ENCODE peak calls at places on chromosomes 2 and 18, in four cellular contexts. One of them, this sample, is unnamed.

GRCh38 chr2:6352247-6352646 is 513.5 kb downstream of the CMPK2 start:
- DNase-seq in left ventricle myocardium inferior: no peak
- DNase-seq in CD8-positive, alpha-beta T cell: no peak
- DNase-seq in ovary: no peak
- DNase-seq in this sample: no peak

GRCh38 chr2:190320696-190321095 is 1.1 kb upstream of the HIBCH start:
- DNase-seq in left ventricle myocardium inferior: no peak
- DNase-seq in CD8-positive, alpha-beta T cell: no peak
- DNase-seq in ovary: no peak
- DNase-seq in this sample: no peak

GRCh38 chr18:70276416-70277145 is 12.3 kb upstream of the SOCS6 start:
- DNase-seq in left ventricle myocardium inferior: no peak
- DNase-seq in CD8-positive, alpha-beta T cell: no peak
- DNase-seq in ovary: no peak
- DNase-seq in this sample: no peak

GRCh38 chr2:23630111-23630480 is 245.1 kb downstream of the KLHL29 start:
- DNase-seq in left ventricle myocardium inferior: no peak
- DNase-seq in CD8-positive, alpha-beta T cell: no peak
- DNase-seq in ovary: no peak
- DNase-seq in this sample: no peak

GRCh38 chr18:61731693-61732376 is 161.0 kb downstream of the RNF152 start:
- DNase-seq in left ventricle myocardium inferior: no peak
- DNase-seq in CD8-positive, alpha-beta T cell: no peak
- DNase-seq in ovary: no peak
- DNase-seq in this sample: no peak

GRCh38 chr2:26847663-26848335 is at the start of gene DPYSL5:
- DNase-seq in left ventricle myocardium inferior: no peak
- DNase-seq in CD8-positive, alpha-beta T cell: no peak
- DNase-seq in ovary: peak; percentile 40
- DNase-seq in this sample: peak; percentile 14

GRCh38 chr18:74063023-74063422 is 84.6 kb downstream of the FBXO15 start:
- DNase-seq in left ventricle myocardium inferior: no peak
- DNase-seq in CD8-positive, alpha-beta T cell: no peak
- DNase-seq in ovary: no peak
- DNase-seq in this sample: no peak

GRCh38 chr2:235608200-235608591 is 114.4 kb downstream of the AGAP1 start:
- DNase-seq in left ventricle myocardium inferior: no peak
- DNase-seq in CD8-positive, alpha-beta T cell: no peak
- DNase-seq in ovary: no peak
- DNase-seq in this sample: no peak

GRCh38 chr2:88177556-88177955 is 7.4 kb downstream of the THNSL2 start:
- DNase-seq in left ventricle myocardium inferior: no peak
- DNase-seq in CD8-positive, alpha-beta T cell: no peak
- DNase-seq in ovary: no peak
- DNase-seq in this sample: no peak

GRCh38 chr2:168538534-168538933 is 82.5 kb downstream of the CERS6 start:
- DNase-seq in left ventricle myocardium inferior: no peak
- DNase-seq in CD8-positive, alpha-beta T cell: no peak
- DNase-seq in ovary: no peak
- DNase-seq in this sample: no peak

GRCh38 chr2:168539945-168540344 is 83.9 kb downstream of the CERS6 start:
- DNase-seq in left ventricle myocardium inferior: no peak
- DNase-seq in CD8-positive, alpha-beta T cell: no peak
- DNase-seq in ovary: no peak
- DNase-seq in this sample: no peak

GRCh38 chr2:168534926-168535325 is 78.9 kb downstream of the CERS6 start:
- DNase-seq in left ventricle myocardium inferior: no peak
- DNase-seq in CD8-positive, alpha-beta T cell: no peak
- DNase-seq in ovary: no peak
- DNase-seq in this sample: no peak

GRCh38 chr2:168538133-168538532 is 82.1 kb downstream of the CERS6 start:
- DNase-seq in left ventricle myocardium inferior: no peak
- DNase-seq in CD8-positive, alpha-beta T cell: no peak
- DNase-seq in ovary: no peak
- DNase-seq in this sample: no peak

GRCh38 chr2:168536925-168537466 is 80.9 kb downstream of the CERS6 start:
- DNase-seq in left ventricle myocardium inferior: no peak
- DNase-seq in CD8-positive, alpha-beta T cell: no peak
- DNase-seq in ovary: no peak
- DNase-seq in this sample: no peak
- H3K9me3 ChIP-seq in left ventricle myocardium inferior: peaks cover 16% of the 10 kb centered on the region
- H3K9me3 ChIP-seq in CD8-positive, alpha-beta T cell: peaks cover 4% of the 10 kb centered on the region
- H3K9me3 ChIP-seq in ovary: no peaks in the 10 kb centered on the region
- H3K9me3 ChIP-seq in this sample: no peaks in the 10 kb centered on the region

GRCh38 chr2:201320701-201321100 is 36.4 kb downstream of the FLACC1 start:
- DNase-seq in left ventricle myocardium inferior: no peak
- DNase-seq in CD8-positive, alpha-beta T cell: no peak
- DNase-seq in ovary: no peak
- DNase-seq in this sample: no peak
- H3K9me3 ChIP-seq in left ventricle myocardium inferior: peaks cover 49% of the 10 kb centered on the region
- H3K9me3 ChIP-seq in CD8-positive, alpha-beta T cell: no peaks in the 10 kb centered on the region
- H3K9me3 ChIP-seq in ovary: no peaks in the 10 kb centered on the region
- H3K9me3 ChIP-seq in this sample: peaks cover 3% of the 10 kb centered on the region

GRCh38 chr18:12500986-12501385 is 93.3 kb downstream of the PRELID3A start:
- DNase-seq in left ventricle myocardium inferior: no peak
- DNase-seq in CD8-positive, alpha-beta T cell: no peak
- DNase-seq in ovary: no peak
- DNase-seq in this sample: no peak

GRCh38 chr18:12492907-12493306 is 85.2 kb downstream of the PRELID3A start:
- DNase-seq in left ventricle myocardium inferior: no peak
- DNase-seq in CD8-positive, alpha-beta T cell: no peak
- DNase-seq in ovary: no peak
- DNase-seq in this sample: no peak

GRCh38 chr18:12497296-12497695 is 89.6 kb downstream of the PRELID3A start:
- DNase-seq in left ventricle myocardium inferior: no peak
- DNase-seq in CD8-positive, alpha-beta T cell: no peak
- DNase-seq in ovary: no peak
- DNase-seq in this sample: no peak

GRCh38 chr18:12497839-12498238 is 90.1 kb downstream of the PRELID3A start:
- DNase-seq in left ventricle myocardium inferior: no peak
- DNase-seq in CD8-positive, alpha-beta T cell: no peak
- DNase-seq in ovary: no peak
- DNase-seq in this sample: no peak
- H3K9me3 ChIP-seq in left ventricle myocardium inferior: no peaks in the 10 kb centered on the region
- H3K9me3 ChIP-seq in CD8-positive, alpha-beta T cell: no peaks in the 10 kb centered on the region
- H3K9me3 ChIP-seq in ovary: no peaks in the 10 kb centered on the region
- H3K9me3 ChIP-seq in this sample: no peaks in the 10 kb centered on the region

DNA sequence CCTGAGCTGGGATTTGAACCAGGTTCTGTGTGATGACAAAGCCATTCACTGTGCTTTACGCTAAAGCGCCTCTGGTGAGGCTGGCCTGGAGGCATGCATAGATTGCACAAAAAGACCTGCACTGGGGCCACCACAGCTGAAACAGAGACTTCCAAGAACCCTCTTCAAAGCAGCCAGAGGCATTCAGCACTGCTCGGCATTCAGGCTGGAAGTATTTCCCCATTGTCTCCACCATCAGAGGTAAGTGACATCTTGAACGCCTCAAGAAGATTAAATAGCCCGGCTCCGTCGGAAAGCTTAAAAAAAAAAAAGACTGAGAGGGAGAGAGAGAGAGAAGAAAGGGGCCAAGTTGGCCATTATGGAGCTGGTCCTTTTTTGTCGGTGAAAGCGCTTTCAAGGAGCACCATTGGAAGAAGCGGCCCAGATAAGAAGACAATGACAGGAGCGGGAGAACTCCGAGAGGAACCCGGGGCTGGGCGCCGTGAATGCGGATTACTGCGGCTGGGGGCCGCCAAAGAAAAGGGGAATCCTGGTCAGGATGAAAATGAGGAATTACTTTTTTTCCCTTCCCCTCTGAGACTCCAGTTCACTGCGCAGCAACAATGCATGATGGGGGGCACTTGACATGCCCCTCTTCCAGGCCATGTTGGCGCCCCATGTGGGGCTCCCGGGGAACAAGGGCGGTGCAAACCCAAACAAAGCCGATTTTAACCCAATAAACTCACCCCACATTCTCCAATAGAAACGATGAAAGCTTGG is 228.3 kb downstream of the MYCN start:
- DNase-seq in left ventricle myocardium inferior: no peak
- DNase-seq in CD8-positive, alpha-beta T cell: no peak
- DNase-seq in ovary: no peak
- DNase-seq in this sample: no peak
- H3K9me3 ChIP-seq in left ventricle myocardium inferior: no peaks in the 10 kb centered on the region
- H3K9me3 ChIP-seq in CD8-positive, alpha-beta T cell: no peaks in the 10 kb centered on the region
- H3K9me3 ChIP-seq in ovary: no peaks in the 10 kb centered on the region
- H3K9me3 ChIP-seq in this sample: no peaks in the 10 kb centered on the region

GRCh38 chr2:95270541-95271081 is 3.6 kb upstream of the PROM2 start:
- DNase-seq in left ventricle myocardium inferior: no peak
- DNase-seq in CD8-positive, alpha-beta T cell: no peak
- DNase-seq in ovary: peak; percentile 12
- DNase-seq in this sample: no peak

GRCh38 chr2:95272781-95273180 is 1.5 kb upstream of the PROM2 start:
- DNase-seq in left ventricle myocardium inferior: no peak
- DNase-seq in CD8-positive, alpha-beta T cell: no peak
- DNase-seq in ovary: no peak
- DNase-seq in this sample: no peak

GRCh38 chr2:95269036-95269680 is 5.1 kb upstream of the PROM2 start:
- DNase-seq in left ventricle myocardium inferior: no peak
- DNase-seq in CD8-positive, alpha-beta T cell: no peak
- DNase-seq in ovary: peak; percentile 7
- DNase-seq in this sample: no peak

GRCh38 chr2:95272299-95272751 is 1.9 kb upstream of the PROM2 start:
- DNase-seq in left ventricle myocardium inferior: no peak
- DNase-seq in CD8-positive, alpha-beta T cell: no peak
- DNase-seq in ovary: peak; percentile 16
- DNase-seq in this sample: no peak

GRCh38 chr2:95271381-95271971 is 2.8 kb upstream of the PROM2 start:
- DNase-seq in left ventricle myocardium inferior: no peak
- DNase-seq in CD8-positive, alpha-beta T cell: no peak
- DNase-seq in ovary: peak; percentile 8
- DNase-seq in this sample: no peak
- H3K9me3 ChIP-seq in left ventricle myocardium inferior: no peaks in the 10 kb centered on the region
- H3K9me3 ChIP-seq in CD8-positive, alpha-beta T cell: no peaks in the 10 kb centered on the region
- H3K9me3 ChIP-seq in ovary: no peaks in the 10 kb centered on the region
- H3K9me3 ChIP-seq in this sample: no peaks in the 10 kb centered on the region

GRCh38 chr2:4591261-4591660 is 887.9 kb downstream of the DCDC2C start:
- DNase-seq in left ventricle myocardium inferior: no peak
- DNase-seq in CD8-positive, alpha-beta T cell: no peak
- DNase-seq in ovary: no peak
- DNase-seq in this sample: no peak
- H3K9me3 ChIP-seq in left ventricle myocardium inferior: no peaks in the 10 kb centered on the region
- H3K9me3 ChIP-seq in CD8-positive, alpha-beta T cell: no peaks in the 10 kb centered on the region
- H3K9me3 ChIP-seq in ovary: no peaks in the 10 kb centered on the region
- H3K9me3 ChIP-seq in this sample: no peaks in the 10 kb centered on the region

GRCh38 chr2:223477318-223477717 is 124.8 kb downstream of the SCG2 start:
- DNase-seq in left ventricle myocardium inferior: no peak
- DNase-seq in CD8-positive, alpha-beta T cell: no peak
- DNase-seq in ovary: no peak
- DNase-seq in this sample: no peak

GRCh38 chr2:223474893-223475292 is 127.3 kb downstream of the SCG2 start:
- DNase-seq in left ventricle myocardium inferior: no peak
- DNase-seq in CD8-positive, alpha-beta T cell: no peak
- DNase-seq in ovary: no peak
- DNase-seq in this sample: no peak

GRCh38 chr2:223472771-223473170 is 129.4 kb downstream of the SCG2 start:
- DNase-seq in left ventricle myocardium inferior: no peak
- DNase-seq in CD8-positive, alpha-beta T cell: no peak
- DNase-seq in ovary: no peak
- DNase-seq in this sample: no peak

GRCh38 chr2:223481486-223481885 is 120.7 kb downstream of the SCG2 start:
- DNase-seq in left ventricle myocardium inferior: no peak
- DNase-seq in CD8-positive, alpha-beta T cell: no peak
- DNase-seq in ovary: no peak
- DNase-seq in this sample: no peak

DNA sequence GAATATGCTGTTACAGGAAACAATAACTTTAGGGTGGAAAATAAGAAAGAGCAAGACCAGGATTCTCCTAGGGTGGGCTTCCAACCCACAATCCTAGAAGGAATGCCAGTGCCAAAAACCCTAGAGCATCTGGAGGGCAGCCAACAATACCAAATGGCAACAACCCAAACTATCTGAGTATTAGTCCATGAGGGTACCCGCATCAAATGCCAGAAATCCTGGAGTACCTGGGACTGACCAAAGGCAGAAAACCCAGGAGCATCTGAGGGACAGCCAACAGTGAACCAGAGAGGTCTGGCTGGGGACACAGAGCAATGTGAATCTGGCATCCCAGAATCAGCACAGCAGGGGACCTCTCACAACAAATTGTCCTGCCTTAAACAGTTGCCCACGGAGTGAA is 126.3 kb downstream of the SCG2 start:
- DNase-seq in left ventricle myocardium inferior: no peak
- DNase-seq in CD8-positive, alpha-beta T cell: no peak
- DNase-seq in ovary: no peak
- DNase-seq in this sample: no peak
- H3K9me3 ChIP-seq in left ventricle myocardium inferior: no peaks in the 10 kb centered on the region
- H3K9me3 ChIP-seq in CD8-positive, alpha-beta T cell: no peaks in the 10 kb centered on the region
- H3K9me3 ChIP-seq in ovary: no peaks in the 10 kb centered on the region
- H3K9me3 ChIP-seq in this sample: no peaks in the 10 kb centered on the region

DNA sequence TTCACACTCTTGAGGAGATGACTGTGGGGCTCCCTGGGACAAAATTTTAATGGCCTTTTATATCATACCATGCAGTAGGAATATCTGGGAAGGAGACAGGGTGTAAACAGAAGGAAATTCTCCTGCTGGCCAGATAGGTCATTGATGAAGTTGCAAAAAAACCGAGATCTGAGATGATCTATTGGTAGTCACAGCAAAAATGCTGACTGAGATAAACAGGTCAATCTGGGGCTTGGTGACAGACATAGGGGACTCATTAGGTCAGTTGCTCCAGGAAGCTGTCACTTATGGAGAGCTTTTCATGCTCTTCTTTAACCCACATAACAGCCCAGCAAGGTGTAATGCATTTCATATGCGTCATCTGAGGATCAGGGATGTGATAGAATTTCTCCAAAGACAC is 2.6 kb upstream of the IL36A start:
- DNase-seq in left ventricle myocardium inferior: no peak
- DNase-seq in CD8-positive, alpha-beta T cell: no peak
- DNase-seq in ovary: no peak
- DNase-seq in this sample: no peak
- H3K9me3 ChIP-seq in left ventricle myocardium inferior: peaks cover 24% of the 10 kb centered on the region
- H3K9me3 ChIP-seq in CD8-positive, alpha-beta T cell: peaks cover 8% of the 10 kb centered on the region
- H3K9me3 ChIP-seq in ovary: no peaks in the 10 kb centered on the region
- H3K9me3 ChIP-seq in this sample: peaks cover 5% of the 10 kb centered on the region

GRCh38 chr2:1731963-1732768 is 12.1 kb downstream of the PXDN start:
- DNase-seq in left ventricle myocardium inferior: peak; percentile 26
- DNase-seq in CD8-positive, alpha-beta T cell: no peak
- DNase-seq in ovary: peak; percentile 58
- DNase-seq in this sample: no peak
- H3K9me3 ChIP-seq in left ventricle myocardium inferior: peaks cover 14% of the 10 kb centered on the region
- H3K9me3 ChIP-seq in CD8-positive, alpha-beta T cell: no peaks in the 10 kb centered on the region
- H3K9me3 ChIP-seq in ovary: no peaks in the 10 kb centered on the region
- H3K9me3 ChIP-seq in this sample: no peaks in the 10 kb centered on the region

This sample was measured in T-helper 17 cell.